ENCODE peak calls at places on chromosome 1, in five cellular contexts. H is cardiac fibroblast, Y is lower lobe of right lung, I is GM12865, J is breast epithelium. N is an unnamed sample.
A peak's percentile ranks its signal among the peaks of the same experiment; 100 is the strongest.

GRCh38 chr1:20358761-20359263 is 68.1 kb downstream of the VWA5B1 start:
- DNase-seq in I (no peak), H (no peak), Y (peak; percentile 63), J (no peak), N (no peak)

GRCh38 chr1:2587071-2587859 is 688 bp downstream of the PRXL2B start:
- DNase-seq in Y (no peak), I (peak; percentile 33), H (peak; percentile 20), J (no peak), N (peak; percentile 36)

GRCh38 chr1:111585461-111586100 is 34.0 kb upstream of the RAP1A start:
- DNase-seq in H (no peak), Y (no peak), I (no peak), J (no peak), N (no peak)

GRCh38 chr1:228930479-228930957 is 195.2 kb downstream of the RHOU start:
- DNase-seq in J (no peak), H (no peak), Y (no peak), I (no peak), N (no peak)

GRCh38 chr1:7373936-7374760 is 396.9 kb upstream of the VAMP3 start:
- DNase-seq in I (no peak), Y (no peak), J (no peak), H (no peak), N (no peak)

GRCh38 chr1:180563013-180563827 is 4.5 kb downstream of the OVAAL start:
- DNase-seq in H (peak; percentile 78), J (no peak), I (no peak), Y (no peak), N (no peak)

GRCh38 chr1:246760426-246761347 is 36.5 kb downstream of the SCCPDH start:
- DNase-seq in I (no peak), Y (no peak), J (no peak), H (no peak), N (no peak)

GRCh38 chr1:20281801-20282200 is 8.9 kb upstream of the VWA5B1 start:
- DNase-seq in I (no peak), H (peak; percentile 69), Y (no peak), J (no peak), N (no peak)

GRCh38 chr1:154791292-154792278 is 78.5 kb downstream of the KCNN3 start:
- DNase-seq in Y (no peak), H (peak; percentile 69), J (no peak), I (peak; percentile 95), N (no peak)
- TF ChIP-seq CTCF in Y (no peak), H (no peak), J (no peak), I (no peak), N (peak; percentile 13)

GRCh38 chr1:52825868-52826267 is 16.7 kb upstream of the ZYG11A start:
- DNase-seq in I (peak; percentile 14), J (no peak), Y (no peak), H (peak; percentile 25), N (no peak)
- TF ChIP-seq CTCF in I (no peak), J (no peak), Y (no peak), H (peak; percentile 16), N (peak; percentile 44)

GRCh38 chr1:219926363-219926998 is 1.9 kb downstream of the SLC30A10 start:
- DNase-seq in J (no peak), I (no peak), Y (no peak), H (no peak), N (no peak)

GRCh38 chr1:219927298-219927955 is 930 bp downstream of the SLC30A10 start:
- DNase-seq in H (no peak), Y (no peak), I (no peak), J (no peak), N (no peak)

GRCh38 chr1:219928791-219929118 is 398 bp upstream of the SLC30A10 start:
- DNase-seq in H (no peak), Y (no peak), I (no peak), J (no peak), N (no peak)

GRCh38 chr1:219931033-219931432 is 2.7 kb upstream of the SLC30A10 start:
- DNase-seq in J (no peak), H (no peak), I (no peak), Y (no peak), N (no peak)

GRCh38 chr1:219927956-219928790 is at the start of gene SLC30A10:
- DNase-seq in H (peak; percentile 5), I (no peak), Y (no peak), J (no peak), N (peak; percentile 64)
- TF ChIP-seq CTCF in H (no peak), I (no peak), Y (no peak), J (no peak), N (peak; percentile 21)

DNA sequence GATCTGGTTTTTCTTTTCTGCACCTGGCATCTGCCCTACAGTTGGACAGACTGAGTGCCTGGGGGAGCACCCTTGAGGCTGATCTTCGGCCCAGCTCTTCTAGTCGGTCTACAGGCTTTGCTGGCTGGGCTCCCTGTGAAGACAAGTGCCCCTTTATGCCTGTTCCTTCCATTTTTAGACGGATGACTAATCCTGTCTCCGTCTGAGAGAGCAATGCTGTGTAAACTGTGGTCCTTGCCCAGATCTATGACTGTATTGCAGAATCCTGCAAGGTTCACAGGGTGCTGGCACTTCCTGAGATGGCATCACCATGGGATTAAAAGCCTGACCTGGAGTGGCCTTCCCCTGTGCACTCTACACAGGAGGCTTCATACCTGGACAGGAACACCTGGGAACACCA is 47.6 kb upstream of the SAMD13 start:
- DNase-seq in H (peak; percentile 94), J (no peak), Y (peak; percentile 52), I (no peak), N (no peak)
- TF ChIP-seq CTCF in H (no peak), J (no peak), Y (no peak), I (no peak), N (no peak)

GRCh38 chr1:156419863-156420208 is 50.8 kb downstream of the RHBG start:
- DNase-seq in Y (no peak), I (peak; percentile 70), H (no peak), J (no peak), N (no peak)
- TF ChIP-seq CTCF in Y (no peak), I (peak; percentile 58), H (no peak), J (no peak), N (peak; percentile 38)

GRCh38 chr1:113178522-113178921 is 105.5 kb downstream of the LRIG2 start:
- DNase-seq in Y (no peak), J (no peak), I (no peak), H (peak; percentile 5), N (no peak)
- TF ChIP-seq CTCF in Y (no peak), J (no peak), I (no peak), H (peak; percentile 8), N (peak; percentile 4)

DNA sequence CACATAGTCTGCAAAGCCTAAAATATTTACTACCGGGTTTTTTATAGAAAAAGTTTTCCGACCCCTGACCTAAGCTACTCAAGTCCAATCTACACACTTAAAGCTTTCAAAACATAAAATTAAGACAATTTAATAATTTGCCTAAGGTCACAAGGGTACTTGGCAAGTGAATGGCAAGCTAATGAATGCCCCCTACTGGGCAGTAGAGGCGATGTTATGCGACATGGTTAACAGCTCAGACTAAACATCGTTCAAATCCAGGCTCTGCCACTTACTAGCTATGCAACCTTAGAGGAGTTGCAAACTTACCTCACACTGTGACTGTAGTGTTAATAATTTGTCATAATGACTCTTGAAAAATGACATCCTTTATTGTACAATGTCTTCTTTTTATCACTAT is 317.2 kb upstream of the NFIA start:
- DNase-seq in Y (no peak), H (peak; percentile 72), I (peak; percentile 35), J (no peak), N (no peak)
- TF ChIP-seq CTCF in Y (peak; percentile 57), H (peak; percentile 74), I (peak; percentile 53), J (peak; percentile 27), N (peak; percentile 51)

GRCh38 chr1:10515627-10516026 is 40.9 kb downstream of the PEX14 start:
- DNase-seq in I (peak; percentile 71), H (no peak), J (no peak), Y (no peak), N (no peak)
- TF ChIP-seq CTCF in I (no peak), H (no peak), J (no peak), Y (no peak), N (no peak)

GRCh38 chr1:50968021-50968883 is 1.8 kb upstream of the CDKN2C start:
- DNase-seq in J (peak; percentile 87), I (peak; percentile 94), H (peak; percentile 93), Y (peak; percentile 94), N (peak; percentile 67)
- TF ChIP-seq CTCF in J (peak; percentile 60), I (peak; percentile 35), H (peak; percentile 29), Y (peak; percentile 52), N (no peak)